ENCODE peak calls at places on chromosomes 16 and 17, in seven cellular contexts. P, M, B, V, L, T and E are unnamed samples.

GRCh38 chr16:77322757-77323156 is 112.1 kb downstream of the ADAMTS18 start:
- DNase-seq in P (no peak), M (no peak), B (no peak), V (no peak), L (no peak), T (no peak), E (no peak)

GRCh38 chr17:9402590-9403199 is 172.9 kb downstream of the STX8 start:
- DNase-seq in P (peak), M (no peak), B (no peak), V (peak), L (peak), T (peak), E (peak)

GRCh38 chr17:35612924-35613521 is 25.9 kb downstream of the AP2B1 start:
- DNase-seq in P (peak), M (peak), B (peak), V (peak), L (peak), T (peak), E (peak)

GRCh38 chr17:83194761-83195329 is 115.4 kb downstream of the METRNL start:
- DNase-seq in P (no peak), M (no peak), B (peak), V (peak), L (no peak), T (no peak), E (no peak)

GRCh38 chr17:6831662-6832263 is at the start of gene TEKT1:
- DNase-seq in P (peak), M (peak), B (peak), V (peak), L (peak), T (peak), E (no peak)

GRCh38 chr17:47077576-47077975 is 98.5 kb upstream of the RPRML start:
- DNase-seq in P (peak), M (peak), B (no peak), V (peak), L (peak), T (no peak), E (no peak)

GRCh38 chr17:82236142-82236971 is 7.5 kb downstream of the SLC16A3 start:
- DNase-seq in P (no peak), M (no peak), B (peak), V (peak), L (peak), T (peak), E (no peak)

GRCh38 chr17:81309140-81309858 is 14.2 kb upstream of the SLC38A10 start:
- DNase-seq in P (peak), M (peak), B (peak), V (peak), L (peak), T (peak), E (no peak)

GRCh38 chr16:54171855-54172537 is 114.6 kb downstream of the IRX3 start:
- DNase-seq in P (peak), M (peak), B (no peak), V (peak), L (peak), T (peak), E (no peak)

GRCh38 chr17:36632916-36633846 is 31.8 kb downstream of the MRM1 start:
- DNase-seq in P (no peak), M (no peak), B (no peak), V (no peak), L (no peak), T (peak), E (no peak)

GRCh38 chr16:9844361-9844760 is 337.9 kb downstream of the GRIN2A start:
- DNase-seq in P (peak), M (no peak), B (no peak), V (peak), L (no peak), T (no peak), E (no peak)

GRCh38 chr17:35345445-35345925 is 27.9 kb downstream of the SLFN11 start:
- DNase-seq in P (no peak), M (no peak), B (no peak), V (no peak), L (no peak), T (peak), E (no peak)

GRCh38 chr16:86775401-86775985 is 197.1 kb downstream of the FOXL1 start:
- DNase-seq in P (no peak), M (no peak), B (no peak), V (peak), L (peak), T (peak), E (no peak)

GRCh38 chr16:84228321-84228838 is 11.4 kb downstream of the KCNG4 start:
- DNase-seq in P (peak), M (peak), B (peak), V (peak), L (peak), T (peak), E (no peak)

GRCh38 chr16:50306287-50306686 is 39.9 kb downstream of the ADCY7 start:
- DNase-seq in P (no peak), M (no peak), B (no peak), V (no peak), L (no peak), T (no peak), E (no peak)

GRCh38 chr16:88467433-88468051 is 14.5 kb downstream of the ZFPM1 start:
- DNase-seq in P (no peak), M (no peak), B (no peak), V (no peak), L (no peak), T (no peak), E (no peak)

GRCh38 chr16:76653390-76654026 is 376.3 kb downstream of the CNTNAP4 start:
- DNase-seq in P (peak), M (peak), B (no peak), V (peak), L (peak), T (peak), E (peak)

GRCh38 chr17:40448213-40448638 is 5.0 kb downstream of the IGFBP4 start:
- DNase-seq in P (no peak), M (no peak), B (peak), V (peak), L (peak), T (no peak), E (no peak)

GRCh38 chr16:87464691-87465300 is 28.0 kb downstream of the ZCCHC14 start:
- DNase-seq in P (peak), M (peak), B (peak), V (peak), L (peak), T (no peak), E (no peak)

GRCh38 chr16:79211581-79211980 is 389.0 kb downstream of the MAF start:
- DNase-seq in P (no peak), M (no peak), B (no peak), V (no peak), L (no peak), T (no peak), E (no peak)

GRCh38 chr17:39719563-39719962 is 10.8 kb downstream of the MIEN1 start:
- DNase-seq in P (no peak), M (no peak), B (no peak), V (no peak), L (no peak), T (no peak), E (no peak)

GRCh38 chr16:56950455-56950854 is 11.3 kb upstream of the CETP start:
- DNase-seq in P (no peak), M (no peak), B (no peak), V (no peak), L (no peak), T (no peak), E (no peak)

GRCh38 chr17:79647456-79647915 is 36.6 kb upstream of the RBFOX3 start:
- DNase-seq in P (no peak), M (no peak), B (no peak), V (no peak), L (no peak), T (no peak), E (no peak)

GRCh38 chr16:2438121-2438520 is 8.9 kb downstream of the CCNF start:
- DNase-seq in P (no peak), M (no peak), B (no peak), V (no peak), L (no peak), T (no peak), E (no peak)

GRCh38 chr17:62916684-62917571 is 49.1 kb upstream of the TANC2 start:
- DNase-seq in P (peak), M (no peak), B (no peak), V (peak), L (peak), T (no peak), E (no peak)

GRCh38 chr17:28407130-28407973 is 1.3 kb upstream of the SLC46A1 start:
- DNase-seq in P (no peak), M (no peak), B (no peak), V (no peak), L (no peak), T (peak), E (no peak)

DNA sequence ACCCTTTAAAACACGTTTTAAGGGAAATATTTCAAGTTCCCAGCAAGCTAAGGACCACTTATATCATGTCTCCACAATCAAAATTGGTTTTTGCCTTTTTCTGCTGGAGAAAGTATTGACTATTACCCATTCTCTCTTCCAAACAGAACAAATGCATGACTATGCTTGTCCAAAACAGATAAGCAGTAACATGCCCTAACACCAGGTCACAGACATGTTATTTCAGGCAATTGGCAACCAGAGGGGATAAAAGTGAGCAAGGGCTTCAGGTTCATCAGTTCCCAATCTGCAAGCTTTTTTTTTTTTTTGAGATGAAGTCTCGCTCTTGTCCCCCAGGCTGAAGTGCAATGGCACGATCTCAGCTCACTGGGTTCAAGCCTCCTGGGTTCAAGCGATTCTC is 15.0 kb downstream of the SKA2 start:
- DNase-seq in P (no peak), M (no peak), B (no peak), V (no peak), L (no peak), T (no peak), E (no peak)
- H3K4me3 ChIP-seq in P (no peak), M (no peak), B (no peak), V (no peak), L (no peak), T (no peak), E (no peak)

DNA sequence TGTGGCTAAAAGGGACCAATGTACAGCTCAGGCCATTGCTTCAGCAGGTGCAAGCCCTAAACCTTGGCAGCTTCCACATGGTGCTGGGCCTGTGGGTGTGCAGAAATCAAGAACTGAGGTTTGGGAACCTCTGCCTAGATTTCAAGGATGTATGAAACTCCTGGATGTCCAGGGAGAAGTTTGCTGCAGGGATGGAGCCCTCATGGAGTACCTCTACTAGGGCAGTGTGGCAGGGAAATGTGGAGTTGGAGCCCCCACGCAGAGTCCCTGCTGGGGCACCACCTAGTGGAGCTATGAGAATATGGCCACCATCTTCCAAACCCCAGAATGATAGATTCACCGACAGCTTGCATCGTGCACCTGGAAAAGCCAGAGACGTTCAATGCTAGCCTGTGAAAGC is 13.0 kb downstream of the EFCAB5 start:
- DNase-seq in P (no peak), M (no peak), B (no peak), V (no peak), L (no peak), T (peak), E (no peak)
- TF ChIP-seq CTCF in P (peak), M (no peak), B (no peak), V (peak), L (no peak), T (no peak), E (peak)

DNA sequence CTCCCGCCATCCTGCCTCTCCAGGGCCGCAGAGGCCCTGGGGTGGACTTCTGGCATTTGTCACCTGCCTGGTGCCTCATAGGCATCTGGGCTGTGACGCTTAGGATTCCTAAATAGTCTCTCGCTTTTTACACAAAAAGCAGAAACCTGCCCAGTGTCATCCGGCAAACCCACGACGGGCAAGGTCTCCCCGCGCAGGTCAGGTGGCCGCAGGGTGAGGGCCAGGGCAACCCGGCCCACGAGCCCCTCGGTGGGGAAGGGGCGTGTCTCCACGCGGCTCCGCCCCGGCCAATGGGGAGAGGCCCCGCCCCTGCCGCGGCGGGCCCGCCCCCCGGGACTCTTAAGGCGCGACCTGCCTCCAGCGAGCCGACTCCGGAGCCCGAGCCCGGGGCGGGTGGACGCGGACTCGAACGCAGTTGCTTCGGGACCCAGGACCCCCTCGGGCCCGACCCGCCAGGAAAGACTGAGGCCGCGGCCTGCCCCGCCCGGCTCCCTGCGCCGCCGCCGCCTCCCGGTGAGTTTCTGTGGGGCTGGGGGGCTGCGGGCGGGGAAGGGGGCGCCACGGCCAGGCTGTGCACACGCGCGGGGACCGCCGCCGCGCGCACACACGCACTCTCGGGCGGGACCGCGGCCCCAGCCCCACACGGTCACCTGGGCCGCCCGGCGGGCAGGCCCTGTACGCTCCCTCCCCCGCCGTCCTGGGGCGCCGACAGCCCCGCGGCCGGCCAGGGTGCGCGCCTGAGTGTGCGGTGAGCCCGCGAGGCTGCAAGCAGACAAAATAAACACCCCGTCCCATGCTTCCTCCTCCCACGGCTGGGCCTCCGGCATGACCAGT is at the start of gene VASN:
- DNase-seq in P (peak), M (peak), B (peak), V (peak), L (peak), T (peak), E (no peak)
- H3K4me3 ChIP-seq in P (peak), M (peak), B (peak), V (peak), L (peak), T (peak), E (peak)

GRCh38 chr16:82199209-82199608 is 29.2 kb upstream of the MPHOSPH6 start:
- DNase-seq in P (no peak), M (no peak), B (no peak), V (no peak), L (no peak), T (no peak), E (no peak)

GRCh38 chr16:82197540-82198240 is 27.7 kb upstream of the MPHOSPH6 start:
- DNase-seq in P (no peak), M (peak), B (no peak), V (no peak), L (no peak), T (no peak), E (no peak)

GRCh38 chr16:82195917-82196494 is 26.0 kb upstream of the MPHOSPH6 start:
- DNase-seq in P (no peak), M (no peak), B (no peak), V (peak), L (no peak), T (no peak), E (no peak)

GRCh38 chr16:82203198-82203597 is 33.2 kb upstream of the MPHOSPH6 start:
- DNase-seq in P (no peak), M (no peak), B (no peak), V (no peak), L (no peak), T (no peak), E (no peak)

DNA sequence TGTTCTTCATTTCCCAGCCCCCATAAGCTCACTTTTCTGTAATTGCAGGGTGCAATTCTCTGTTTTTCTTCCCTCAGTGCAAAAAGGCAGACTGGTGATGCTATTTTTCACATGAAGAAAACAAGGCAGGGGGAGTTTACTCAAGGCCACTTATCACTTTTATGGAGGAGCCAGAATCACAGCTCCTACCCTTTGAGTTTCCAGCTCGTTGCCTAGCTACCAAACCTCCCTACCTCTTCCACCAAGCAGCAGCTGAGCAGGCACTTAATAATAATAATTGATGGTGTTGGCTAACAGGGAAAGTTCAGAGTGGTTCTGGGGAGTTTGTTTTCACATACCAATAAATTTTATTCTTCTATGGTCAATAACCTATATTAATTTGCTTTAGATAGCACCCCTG is 31.9 kb upstream of the MPHOSPH6 start:
- DNase-seq in P (no peak), M (no peak), B (no peak), V (no peak), L (no peak), T (no peak), E (no peak)
- TF ChIP-seq CTCF in P (no peak), M (no peak), B (no peak), V (no peak), L (no peak), T (no peak), E (no peak)

DNA sequence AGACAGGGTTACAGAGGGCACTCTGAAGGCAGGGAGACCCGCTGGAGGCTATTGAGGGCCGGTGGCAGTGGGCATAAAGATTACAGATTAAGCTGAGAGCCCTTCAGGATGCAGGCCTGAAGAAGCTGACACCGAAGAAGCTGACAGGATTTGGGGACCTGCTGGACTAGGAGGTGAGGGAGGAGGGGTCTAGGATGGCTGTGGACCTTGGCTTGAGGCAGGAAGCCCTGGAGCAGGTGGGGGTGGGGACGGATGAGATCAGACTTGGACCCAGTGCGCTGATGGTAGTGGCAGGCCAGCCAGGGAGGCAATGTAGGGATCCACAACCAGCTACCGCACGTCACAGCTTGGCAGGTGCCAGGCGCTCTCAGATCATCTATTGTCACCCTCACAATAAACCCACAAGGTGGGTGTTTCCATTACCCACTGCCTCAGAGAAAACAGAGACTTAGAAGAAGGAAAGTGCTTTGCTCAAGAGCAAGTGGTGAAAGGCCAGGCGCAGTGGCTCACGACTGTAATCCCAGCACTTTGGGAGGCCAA is 888 bp upstream of the SAMD14 start:
- DNase-seq in P (no peak), M (no peak), B (no peak), V (no peak), L (no peak), T (peak), E (no peak)
- H3K4me3 ChIP-seq in P (no peak), M (no peak), B (no peak), V (no peak), L (no peak), T (peak), E (no peak)

DNA sequence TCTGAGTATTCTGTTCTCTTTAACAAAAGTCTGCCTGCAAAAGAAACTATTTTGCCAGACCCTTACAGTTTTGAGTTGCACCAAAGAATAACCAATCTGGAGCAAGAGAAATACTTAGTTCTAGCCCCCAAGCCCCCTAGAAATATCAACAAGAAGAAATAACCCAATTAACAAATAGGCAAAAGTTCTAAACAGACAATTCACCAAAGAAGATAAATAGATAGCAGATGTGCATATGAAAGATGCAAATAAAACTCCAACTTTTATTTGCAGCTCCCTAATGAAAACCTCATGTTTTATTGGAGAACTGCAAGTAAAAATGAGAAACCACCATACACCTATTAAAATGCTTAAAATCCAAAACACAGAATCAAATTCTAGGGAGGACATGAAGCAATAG is 1308.0 kb downstream of the CDH11 start:
- DNase-seq in P (no peak), M (no peak), B (no peak), V (no peak), L (no peak), T (no peak), E (no peak)
- TF ChIP-seq CTCF in P (no peak), M (no peak), B (no peak), V (no peak), L (no peak), T (no peak), E (no peak)

DNA sequence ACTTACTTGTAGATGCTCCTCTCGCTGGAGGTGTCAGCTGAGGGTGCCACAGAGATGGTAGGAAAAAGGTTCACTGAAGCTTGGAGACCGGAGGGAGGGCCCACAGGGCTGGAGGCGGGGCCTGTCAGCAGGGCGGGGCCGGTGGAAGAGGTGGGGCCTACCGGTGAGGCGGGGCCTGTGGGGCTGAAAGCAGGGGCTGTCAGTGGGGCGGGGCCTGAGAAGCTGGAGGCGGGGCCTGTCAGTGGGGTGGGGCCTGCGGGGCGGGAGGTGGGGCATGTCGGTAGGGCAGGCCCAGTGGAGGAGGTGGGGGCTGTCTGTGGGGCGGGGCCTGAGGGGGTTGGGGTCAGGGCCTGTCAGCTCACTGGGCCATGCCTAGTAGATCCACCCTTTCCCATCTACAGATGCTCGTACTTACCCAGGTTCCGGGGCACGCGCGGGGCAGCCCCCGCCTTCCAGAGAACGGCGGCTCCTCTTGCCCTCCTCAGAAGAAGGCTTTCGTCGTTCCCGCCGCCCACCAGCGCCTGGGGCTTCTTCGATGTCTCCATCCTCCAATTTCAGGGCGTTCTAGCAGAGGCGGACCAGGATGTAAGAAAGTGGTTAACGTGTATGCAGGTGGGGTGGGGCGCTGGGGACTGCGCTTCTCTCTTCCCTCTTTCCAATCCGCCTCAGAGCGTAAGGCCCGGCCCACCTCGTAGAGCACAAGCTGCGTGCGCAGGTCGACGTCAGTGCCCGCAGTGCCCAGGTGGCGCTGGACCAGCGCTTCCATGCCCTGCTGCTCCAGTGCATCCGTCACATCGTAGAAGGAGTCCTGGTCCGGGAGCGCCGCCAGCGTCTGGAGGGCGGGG is 9.8 kb downstream of the TMEM208 start:
- DNase-seq in P (peak), M (no peak), B (peak), V (peak), L (peak), T (peak), E (no peak)
- H3K4me3 ChIP-seq in P (no peak), M (no peak), B (no peak), V (no peak), L (no peak), T (peak), E (no peak)